ENCODE peak calls at places on chromosomes 7 and 10, in six cellular contexts. Q, S, B, I, N and Z are unnamed samples.

GRCh38 chr7:32163141-32163806 is 93.1 kb upstream of the PDE1C start:
- DNase-seq in I (no peak), S (no peak), B (peak; percentile 5), N (no peak), Q (no peak), Z (no peak)

GRCh38 chr7:127396184-127396583 is 3.7 kb upstream of the ZNF800 start:
- DNase-seq in N (no peak), S (no peak), I (peak; percentile 48), B (no peak), Q (no peak), Z (peak; percentile 90)

GRCh38 chr7:46909601-46910051 is 672.3 kb downstream of the TNS3 start:
- DNase-seq in I (no peak), B (no peak), Q (no peak), N (no peak), S (no peak), Z (no peak)

GRCh38 chr7:128739990-128740682 is 977 bp downstream of the CALU start:
- DNase-seq in S (no peak), Q (no peak), I (no peak), B (no peak), N (no peak), Z (no peak)

GRCh38 chr10:3217301-3217700 is 44.7 kb upstream of the PITRM1 start:
- DNase-seq in N (no peak), Q (no peak), I (no peak), S (no peak), B (no peak), Z (no peak)

GRCh38 chr7:127504715-127505114 is 80.7 kb downstream of the GCC1 start:
- DNase-seq in B (peak; percentile 42), I (peak; percentile 43), S (peak; percentile 22), N (no peak), Q (peak; percentile 23), Z (no peak)

GRCh38 chr10:86536294-86536861 is 14.8 kb upstream of the WAPL start:
- DNase-seq in N (no peak), I (no peak), Q (no peak), B (no peak), S (no peak), Z (no peak)

GRCh38 chr7:75843470-75844116 is 30.0 kb upstream of the CCL24 start:
- DNase-seq in Q (no peak), I (no peak), N (no peak), B (no peak), S (no peak), Z (no peak)

GRCh38 chr10:50416885-50417284 is 165.6 kb upstream of the ASAH2 start:
- DNase-seq in Q (no peak), S (no peak), I (no peak), B (no peak), N (no peak), Z (no peak)

GRCh38 chr10:3760083-3760482 is 24.9 kb downstream of the KLF6 start:
- DNase-seq in N (no peak), B (no peak), Q (no peak), I (no peak), S (no peak), Z (no peak)

GRCh38 chr10:11522821-11523245 is 88.6 kb downstream of the USP6NL start:
- DNase-seq in B (no peak), N (no peak), S (peak; percentile 89), I (no peak), Q (no peak), Z (no peak)

GRCh38 chr10:132512693-132513345 is 24.8 kb upstream of the INPP5A start:
- DNase-seq in N (no peak), B (peak; percentile 3), I (no peak), S (no peak), Q (no peak), Z (no peak)

GRCh38 chr10:97842658-97843295 is 6.9 kb upstream of the GOLGA7B start:
- DNase-seq in Q (no peak), N (no peak), S (no peak), B (peak; percentile 63), I (no peak), Z (no peak)

GRCh38 chr10:78974409-78975317 is 94.1 kb upstream of the ZMIZ1 start:
- DNase-seq in I (peak; percentile 81), Q (peak; percentile 29), B (peak; percentile 70), N (no peak), S (peak; percentile 76), Z (peak; percentile 48)

GRCh38 chr10:51786684-51787035 is 87.3 kb upstream of the CSTF2T start:
- DNase-seq in S (no peak), N (no peak), Q (no peak), I (no peak), B (no peak), Z (no peak)

GRCh38 chr10:6005856-6006390 is 28.6 kb upstream of the IL15RA start:
- DNase-seq in Q (no peak), I (no peak), N (no peak), B (no peak), S (no peak), Z (no peak)

GRCh38 chr10:35464805-35465456 is 128.6 kb downstream of the CCNY start:
- DNase-seq in B (no peak), S (no peak), I (no peak), Q (no peak), N (no peak), Z (no peak)

GRCh38 chr7:104327963-104328307 is 468 bp upstream of the LHFPL3 start:
- DNase-seq in S (no peak), Q (no peak), I (no peak), B (no peak), N (no peak), Z (no peak)

GRCh38 chr7:18906901-18907300 is 210.5 kb downstream of the TWIST1 start:
- DNase-seq in N (no peak), S (no peak), B (no peak), Q (no peak), I (no peak), Z (no peak)

GRCh38 chr7:66427956-66428355 is 200.7 kb upstream of the KCTD7 start:
- DNase-seq in Q (no peak), I (no peak), B (no peak), N (no peak), S (no peak), Z (no peak)

GRCh38 chr7:66426332-66426731 is 202.3 kb upstream of the KCTD7 start:
- DNase-seq in Q (no peak), B (no peak), N (no peak), S (no peak), I (no peak), Z (no peak)

GRCh38 chr7:66429498-66430163 is 199.1 kb upstream of the KCTD7 start:
- DNase-seq in B (no peak), N (no peak), I (no peak), Q (no peak), S (peak; percentile 23), Z (no peak)

GRCh38 chr7:66426996-66427395 is 201.7 kb upstream of the KCTD7 start:
- DNase-seq in I (no peak), S (no peak), N (no peak), B (no peak), Q (no peak), Z (no peak)

GRCh38 chr7:66430164-66430545 is 198.5 kb upstream of the KCTD7 start:
- DNase-seq in B (no peak), I (no peak), S (peak; percentile 3), N (no peak), Q (no peak), Z (no peak)
- TF ChIP-seq GABPA in B (no peak), I (no peak), S (no peak), N (no peak), Q (no peak), Z (no peak)

GRCh38 chr10:31460242-31460641 is 141.2 kb downstream of the ZEB1 start:
- DNase-seq in I (no peak), B (no peak), S (no peak), N (no peak), Q (no peak), Z (no peak)
- H3K27ac ChIP-seq in I (no peak overlapping the region), B (no peak overlapping the region), S (no peak overlapping the region), N (no peak overlapping the region), Q (no peak overlapping the region), Z (no peak overlapping the region)

GRCh38 chr7:1741246-1741645 is 71.2 kb downstream of the ELFN1 start:
- DNase-seq in B (no peak), Q (no peak), S (no peak), N (no peak), I (peak; percentile 36), Z (no peak)

GRCh38 chr7:1743481-1744230 is 73.6 kb downstream of the ELFN1 start:
- DNase-seq in S (no peak), N (no peak), B (peak; percentile 66), I (no peak), Q (no peak), Z (no peak)

GRCh38 chr7:1741751-1742554 is 71.9 kb downstream of the ELFN1 start:
- DNase-seq in N (no peak), I (peak; percentile 90), S (no peak), Q (no peak), B (peak; percentile 61), Z (no peak)

GRCh38 chr7:1744296-1745017 is 74.4 kb downstream of the ELFN1 start:
- DNase-seq in S (no peak), I (no peak), B (no peak), N (no peak), Q (no peak), Z (no peak)

DNA sequence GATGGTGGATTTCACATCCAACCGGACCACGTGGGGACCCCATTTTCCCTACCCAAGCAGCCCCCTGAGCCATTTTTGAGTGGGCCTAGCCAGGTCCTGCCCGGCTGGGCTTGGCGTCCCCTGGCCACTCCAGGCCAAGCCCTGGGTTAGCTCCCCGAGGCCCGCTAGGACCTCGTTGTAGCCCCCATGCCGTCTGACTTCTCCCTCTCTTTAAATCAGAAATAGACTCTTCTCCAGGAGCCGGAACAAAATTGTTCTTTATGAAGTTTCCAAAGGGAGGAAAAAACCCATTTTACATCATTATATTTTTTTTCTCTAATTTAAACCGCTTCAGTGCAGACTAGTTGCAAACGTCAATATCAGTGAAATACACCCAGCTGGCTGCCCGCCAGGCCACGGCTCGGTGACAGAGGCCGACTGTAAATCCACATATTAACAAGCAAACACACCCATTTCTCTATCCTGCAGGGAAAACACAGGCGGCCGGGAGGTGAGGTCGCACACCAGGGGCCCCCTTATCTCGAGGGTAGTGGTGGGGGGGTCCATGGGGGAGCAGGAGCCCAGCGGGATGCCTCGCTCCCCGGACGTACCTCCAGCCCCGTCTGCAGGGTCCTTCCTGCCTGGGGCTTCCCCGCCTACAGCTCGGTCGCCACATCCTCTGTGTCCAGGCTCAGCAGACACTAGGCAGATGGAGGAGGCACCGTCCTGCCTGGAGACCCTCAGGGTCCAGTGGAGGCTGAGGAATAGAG is 72.7 kb downstream of the ELFN1 start:
- DNase-seq in S (no peak), B (peak; percentile 94), N (no peak), Q (no peak), I (peak; percentile 57), Z (no peak)
- TF ChIP-seq GABPA in S (no peak), B (no peak), N (no peak), Q (no peak), I (no peak), Z (no peak)

GRCh38 chr10:101968910-101969321 is 87.1 kb downstream of the ARMH3 start:
- DNase-seq in Q (no peak), I (no peak), B (no peak), S (no peak), N (peak; percentile 76), Z (no peak)
- H3K27ac ChIP-seq in Q (no peak overlapping the region), I (no peak overlapping the region), B (no peak overlapping the region), S (no peak overlapping the region), N (peak overlapping the region; percentile 99), Z (peak overlapping the region; percentile 45)